ENCODE peak calls at places on chromosome 13, in five cellular contexts. One of them, this sample, is unnamed.

GRCh38 chr13:48769107-48769704 is 115.5 kb downstream of the CYSLTR2 start:
- DNase-seq in CD8-positive, alpha-beta T cell: peak
- DNase-seq in tibial artery: peak
- DNase-seq in ascending aorta: no peak
- DNase-seq in CD4-positive, alpha-beta T cell: peak
- DNase-seq in this sample: peak

GRCh38 chr13:110201114-110201513 is 105.8 kb downstream of the COL4A1 start:
- DNase-seq in CD8-positive, alpha-beta T cell: no peak
- DNase-seq in tibial artery: no peak
- DNase-seq in ascending aorta: no peak
- DNase-seq in CD4-positive, alpha-beta T cell: no peak
- DNase-seq in this sample: no peak

GRCh38 chr13:108306768-108307332 is 37.3 kb downstream of the TNFSF13B start:
- DNase-seq in CD8-positive, alpha-beta T cell: no peak
- DNase-seq in tibial artery: no peak
- DNase-seq in ascending aorta: no peak
- DNase-seq in CD4-positive, alpha-beta T cell: no peak
- DNase-seq in this sample: no peak

GRCh38 chr13:66972659-66973058 is 257.5 kb downstream of the PCDH9 start:
- DNase-seq in CD8-positive, alpha-beta T cell: no peak
- DNase-seq in tibial artery: no peak
- DNase-seq in ascending aorta: no peak
- DNase-seq in CD4-positive, alpha-beta T cell: no peak
- DNase-seq in this sample: no peak

GRCh38 chr13:43543331-43543730 is 243.4 kb downstream of the ENOX1 start:
- DNase-seq in CD8-positive, alpha-beta T cell: no peak
- DNase-seq in tibial artery: no peak
- DNase-seq in ascending aorta: no peak
- DNase-seq in CD4-positive, alpha-beta T cell: no peak
- DNase-seq in this sample: no peak

GRCh38 chr13:44715287-44716224 is 139.4 kb upstream of the TSC22D1 start:
- DNase-seq in CD8-positive, alpha-beta T cell: no peak
- DNase-seq in tibial artery: no peak
- DNase-seq in ascending aorta: no peak
- DNase-seq in CD4-positive, alpha-beta T cell: no peak
- DNase-seq in this sample: no peak

GRCh38 chr13:40101708-40102359 is 446.4 kb downstream of the COG6 start:
- DNase-seq in CD8-positive, alpha-beta T cell: no peak
- DNase-seq in tibial artery: no peak
- DNase-seq in ascending aorta: no peak
- DNase-seq in CD4-positive, alpha-beta T cell: no peak
- DNase-seq in this sample: no peak

GRCh38 chr13:36163809-36164308 is 32.7 kb upstream of the DCLK1 start:
- DNase-seq in CD8-positive, alpha-beta T cell: no peak
- DNase-seq in tibial artery: peak
- DNase-seq in ascending aorta: peak
- DNase-seq in CD4-positive, alpha-beta T cell: no peak
- DNase-seq in this sample: peak

GRCh38 chr13:106468207-106468606 is 67.3 kb downstream of the EFNB2 start:
- DNase-seq in CD8-positive, alpha-beta T cell: no peak
- DNase-seq in tibial artery: no peak
- DNase-seq in ascending aorta: no peak
- DNase-seq in CD4-positive, alpha-beta T cell: no peak
- DNase-seq in this sample: no peak

GRCh38 chr13:102788683-102789082 is 10.1 kb downstream of the POGLUT2 start:
- DNase-seq in CD8-positive, alpha-beta T cell: no peak
- DNase-seq in tibial artery: no peak
- DNase-seq in ascending aorta: no peak
- DNase-seq in CD4-positive, alpha-beta T cell: no peak
- DNase-seq in this sample: no peak

GRCh38 chr13:85500716-85501256 is 298.4 kb downstream of the SLITRK6 start:
- DNase-seq in CD8-positive, alpha-beta T cell: no peak
- DNase-seq in tibial artery: no peak
- DNase-seq in ascending aorta: no peak
- DNase-seq in CD4-positive, alpha-beta T cell: no peak
- DNase-seq in this sample: peak

GRCh38 chr13:79710376-79710775 is 229.4 kb downstream of the NDFIP2 start:
- DNase-seq in CD8-positive, alpha-beta T cell: no peak
- DNase-seq in tibial artery: no peak
- DNase-seq in ascending aorta: no peak
- DNase-seq in CD4-positive, alpha-beta T cell: no peak
- DNase-seq in this sample: no peak

GRCh38 chr13:21175656-21176194 is 627 bp downstream of the SKA3 start:
- DNase-seq in CD8-positive, alpha-beta T cell: no peak
- DNase-seq in tibial artery: no peak
- DNase-seq in ascending aorta: no peak
- DNase-seq in CD4-positive, alpha-beta T cell: no peak
- DNase-seq in this sample: no peak

GRCh38 chr13:74487091-74487722 is 353.0 kb upstream of the KLF12 start:
- DNase-seq in CD8-positive, alpha-beta T cell: no peak
- DNase-seq in tibial artery: no peak
- DNase-seq in ascending aorta: no peak
- DNase-seq in CD4-positive, alpha-beta T cell: no peak
- DNase-seq in this sample: no peak

GRCh38 chr13:98650376-98651107 is 73.6 kb upstream of the STK24 start:
- DNase-seq in CD8-positive, alpha-beta T cell: no peak
- DNase-seq in tibial artery: no peak
- DNase-seq in ascending aorta: no peak
- DNase-seq in CD4-positive, alpha-beta T cell: no peak
- DNase-seq in this sample: peak

GRCh38 chr13:107824636-107825035 is 390.7 kb downstream of the LIG4 start:
- DNase-seq in CD8-positive, alpha-beta T cell: no peak
- DNase-seq in tibial artery: no peak
- DNase-seq in ascending aorta: no peak
- DNase-seq in CD4-positive, alpha-beta T cell: no peak
- DNase-seq in this sample: no peak

GRCh38 chr13:58429917-58430316 is 798.4 kb downstream of the PCDH17 start:
- DNase-seq in CD8-positive, alpha-beta T cell: no peak
- DNase-seq in tibial artery: no peak
- DNase-seq in ascending aorta: no peak
- DNase-seq in CD4-positive, alpha-beta T cell: no peak
- DNase-seq in this sample: no peak

GRCh38 chr13:52980695-52981094 is 47.9 kb upstream of the OLFM4 start:
- DNase-seq in CD8-positive, alpha-beta T cell: no peak
- DNase-seq in tibial artery: no peak
- DNase-seq in ascending aorta: no peak
- DNase-seq in CD4-positive, alpha-beta T cell: no peak
- DNase-seq in this sample: peak

GRCh38 chr13:108003626-108004025 is 211.7 kb downstream of the LIG4 start:
- DNase-seq in CD8-positive, alpha-beta T cell: no peak
- DNase-seq in tibial artery: no peak
- DNase-seq in ascending aorta: no peak
- DNase-seq in CD4-positive, alpha-beta T cell: no peak
- DNase-seq in this sample: no peak

GRCh38 chr13:105139048-105139379 is 1396.4 kb downstream of the EFNB2 start:
- DNase-seq in CD8-positive, alpha-beta T cell: peak
- DNase-seq in tibial artery: no peak
- DNase-seq in ascending aorta: no peak
- DNase-seq in CD4-positive, alpha-beta T cell: no peak
- DNase-seq in this sample: no peak

GRCh38 chr13:109951491-109951890 is 165.1 kb upstream of the IRS2 start:
- DNase-seq in CD8-positive, alpha-beta T cell: no peak
- DNase-seq in tibial artery: no peak
- DNase-seq in ascending aorta: no peak
- DNase-seq in CD4-positive, alpha-beta T cell: no peak
- DNase-seq in this sample: no peak

GRCh38 chr13:59452189-59452588 is 711.5 kb downstream of the DIAPH3 start:
- DNase-seq in CD8-positive, alpha-beta T cell: no peak
- DNase-seq in tibial artery: peak
- DNase-seq in ascending aorta: no peak
- DNase-seq in CD4-positive, alpha-beta T cell: no peak
- DNase-seq in this sample: no peak

GRCh38 chr13:75661443-75661842 is 25.3 kb downstream of the LMO7 start:
- DNase-seq in CD8-positive, alpha-beta T cell: no peak
- DNase-seq in tibial artery: no peak
- DNase-seq in ascending aorta: no peak
- DNase-seq in CD4-positive, alpha-beta T cell: no peak
- DNase-seq in this sample: no peak

GRCh38 chr13:75437582-75438318 is 44.2 kb downstream of the TBC1D4 start:
- DNase-seq in CD8-positive, alpha-beta T cell: no peak
- DNase-seq in tibial artery: no peak
- DNase-seq in ascending aorta: no peak
- DNase-seq in CD4-positive, alpha-beta T cell: no peak
- DNase-seq in this sample: no peak

GRCh38 chr13:33927315-33927714 is 109.4 kb downstream of the RFC3 start:
- DNase-seq in CD8-positive, alpha-beta T cell: no peak
- DNase-seq in tibial artery: peak
- DNase-seq in ascending aorta: no peak
- DNase-seq in CD4-positive, alpha-beta T cell: no peak
- DNase-seq in this sample: peak

GRCh38 chr13:63643543-63643942 is 2227.9 kb upstream of the PCDH20 start:
- DNase-seq in CD8-positive, alpha-beta T cell: no peak
- DNase-seq in tibial artery: no peak
- DNase-seq in ascending aorta: no peak
- DNase-seq in CD4-positive, alpha-beta T cell: no peak
- DNase-seq in this sample: no peak

GRCh38 chr13:103272770-103273169 is 206.6 kb upstream of the SLC10A2 start:
- DNase-seq in CD8-positive, alpha-beta T cell: no peak
- DNase-seq in tibial artery: no peak
- DNase-seq in ascending aorta: no peak
- DNase-seq in CD4-positive, alpha-beta T cell: no peak
- DNase-seq in this sample: peak

GRCh38 chr13:31765441-31765840 is 26.1 kb downstream of the RXFP2 start:
- DNase-seq in CD8-positive, alpha-beta T cell: no peak
- DNase-seq in tibial artery: no peak
- DNase-seq in ascending aorta: no peak
- DNase-seq in CD4-positive, alpha-beta T cell: no peak
- DNase-seq in this sample: no peak

GRCh38 chr13:21435231-21435630 is 23.9 kb downstream of the ZDHHC20 start:
- DNase-seq in CD8-positive, alpha-beta T cell: no peak
- DNase-seq in tibial artery: no peak
- DNase-seq in ascending aorta: no peak
- DNase-seq in CD4-positive, alpha-beta T cell: no peak
- DNase-seq in this sample: no peak

GRCh38 chr13:68176486-68176885 is 946.4 kb upstream of the PCDH9 start:
- DNase-seq in CD8-positive, alpha-beta T cell: no peak
- DNase-seq in tibial artery: no peak
- DNase-seq in ascending aorta: no peak
- DNase-seq in CD4-positive, alpha-beta T cell: no peak
- DNase-seq in this sample: peak

GRCh38 chr13:90485441-90485840 is 862.0 kb upstream of the MIR17HG start:
- DNase-seq in CD8-positive, alpha-beta T cell: no peak
- DNase-seq in tibial artery: no peak
- DNase-seq in ascending aorta: no peak
- DNase-seq in CD4-positive, alpha-beta T cell: no peak
- DNase-seq in this sample: peak

GRCh38 chr13:114035583-114036501 is 62.0 kb upstream of the C13orf46 start:
- DNase-seq in CD8-positive, alpha-beta T cell: peak
- DNase-seq in tibial artery: peak
- DNase-seq in ascending aorta: no peak
- DNase-seq in CD4-positive, alpha-beta T cell: no peak
- DNase-seq in this sample: no peak

GRCh38 chr13:41040584-41041334 is 20.6 kb upstream of the WBP4 start:
- DNase-seq in CD8-positive, alpha-beta T cell: no peak
- DNase-seq in tibial artery: no peak
- DNase-seq in ascending aorta: no peak
- DNase-seq in CD4-positive, alpha-beta T cell: no peak
- DNase-seq in this sample: no peak

GRCh38 chr13:110341445-110342247 is 34.6 kb downstream of the COL4A2 start:
- DNase-seq in CD8-positive, alpha-beta T cell: no peak
- DNase-seq in tibial artery: peak
- DNase-seq in ascending aorta: no peak
- DNase-seq in CD4-positive, alpha-beta T cell: no peak
- DNase-seq in this sample: no peak

GRCh38 chr13:39311619-39312018 is 273.4 kb downstream of the NHLRC3 start:
- DNase-seq in CD8-positive, alpha-beta T cell: no peak
- DNase-seq in tibial artery: no peak
- DNase-seq in ascending aorta: no peak
- DNase-seq in CD4-positive, alpha-beta T cell: no peak
- DNase-seq in this sample: no peak

GRCh38 chr13:93963266-93964131 is 516.0 kb downstream of the DCT start:
- DNase-seq in CD8-positive, alpha-beta T cell: no peak
- DNase-seq in tibial artery: no peak
- DNase-seq in ascending aorta: no peak
- DNase-seq in CD4-positive, alpha-beta T cell: no peak
- DNase-seq in this sample: no peak
- H3K27ac ChIP-seq in CD8-positive, alpha-beta T cell: no peak
- H3K27ac ChIP-seq in tibial artery: no peak
- H3K27ac ChIP-seq in ascending aorta: no peak
- H3K27ac ChIP-seq in CD4-positive, alpha-beta T cell: no peak
- H3K27ac ChIP-seq in this sample: no peak

GRCh38 chr13:45718063-45718462 is 15.9 kb downstream of the CBY2 start:
- DNase-seq in CD8-positive, alpha-beta T cell: no peak
- DNase-seq in tibial artery: no peak
- DNase-seq in ascending aorta: no peak
- DNase-seq in CD4-positive, alpha-beta T cell: no peak
- DNase-seq in this sample: no peak
- TF ChIP-seq CTCF in CD8-positive, alpha-beta T cell: peak
- TF ChIP-seq CTCF in tibial artery: no peak
- TF ChIP-seq CTCF in ascending aorta: peak
- TF ChIP-seq CTCF in CD4-positive, alpha-beta T cell: peak
- TF ChIP-seq CTCF in this sample: no peak

DNA sequence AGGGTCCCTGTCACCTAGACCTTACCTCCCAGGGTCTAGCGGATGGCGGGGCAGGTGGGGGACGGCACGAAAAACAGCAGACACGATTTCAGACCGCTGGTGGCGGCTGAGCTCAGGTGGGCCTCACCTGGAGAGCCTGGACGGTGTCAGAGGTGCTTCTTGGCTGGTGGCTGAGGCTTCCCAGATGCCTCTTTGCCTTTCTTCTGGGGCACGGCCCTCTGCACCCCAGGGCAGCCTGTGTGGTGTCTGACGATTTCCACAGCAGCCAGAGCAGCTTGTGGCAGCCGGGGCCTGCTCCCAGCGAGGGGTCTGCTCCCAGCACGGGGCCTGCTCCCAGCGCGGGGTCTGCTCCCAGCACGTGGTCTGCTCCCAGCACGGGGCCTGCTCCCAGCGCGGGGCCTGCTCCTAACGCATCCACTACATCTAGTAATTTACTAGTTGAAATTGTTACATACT is 66.7 kb downstream of the ATP11A start:
- DNase-seq in CD8-positive, alpha-beta T cell: no peak
- DNase-seq in tibial artery: no peak
- DNase-seq in ascending aorta: no peak
- DNase-seq in CD4-positive, alpha-beta T cell: no peak
- DNase-seq in this sample: no peak
- H3K27ac ChIP-seq in CD8-positive, alpha-beta T cell: no peak
- H3K27ac ChIP-seq in tibial artery: no peak
- H3K27ac ChIP-seq in ascending aorta: no peak
- H3K27ac ChIP-seq in CD4-positive, alpha-beta T cell: no peak
- H3K27ac ChIP-seq in this sample: no peak

DNA sequence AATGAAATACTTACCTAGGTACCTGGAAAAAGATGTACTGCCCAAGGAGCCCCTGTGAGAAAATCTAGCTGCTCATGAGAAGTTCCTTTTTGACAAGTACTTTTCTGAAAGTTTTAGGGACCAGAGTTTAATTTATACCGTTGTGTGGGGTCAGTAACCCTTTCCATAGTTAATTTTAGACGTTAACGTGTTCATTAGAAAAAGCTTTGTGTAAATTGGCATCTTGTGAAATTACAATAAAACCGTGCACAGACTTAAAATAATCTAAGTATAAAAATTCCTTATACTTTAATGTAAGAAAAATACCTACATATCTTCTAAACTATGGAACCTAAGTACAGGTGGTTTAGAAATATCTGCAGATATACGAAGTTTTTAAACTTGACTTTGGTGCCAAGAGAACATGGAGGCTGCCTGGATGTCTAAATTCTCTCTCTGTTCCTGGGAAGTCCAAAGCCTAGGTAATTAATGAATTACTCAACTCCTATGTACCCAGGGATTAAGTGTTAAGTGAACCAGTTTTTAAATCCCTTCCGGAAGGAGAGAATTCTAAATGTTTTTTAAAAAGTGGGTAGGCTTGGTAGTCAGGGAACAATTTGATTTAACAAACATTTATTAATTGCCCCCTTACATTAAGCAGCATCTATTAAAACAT is 50.2 kb upstream of the PDX1 start:
- DNase-seq in CD8-positive, alpha-beta T cell: no peak
- DNase-seq in tibial artery: no peak
- DNase-seq in ascending aorta: no peak
- DNase-seq in CD4-positive, alpha-beta T cell: no peak
- DNase-seq in this sample: no peak
- TF ChIP-seq CTCF in CD8-positive, alpha-beta T cell: peak
- TF ChIP-seq CTCF in tibial artery: no peak
- TF ChIP-seq CTCF in ascending aorta: no peak
- TF ChIP-seq CTCF in CD4-positive, alpha-beta T cell: peak
- TF ChIP-seq CTCF in this sample: peak